ENCODE peak calls at places on chromosomes 1 and 21, in five cellular contexts. O is H1, X is A549, T is K562, Z is HepG2. B is an unnamed sample.

GRCh38 chr1:30695481-30695880 is 27.9 kb downstream of the MATN1 start:
- DNase-seq in O (no peak), X (no peak), T (no peak), Z (no peak), B (no peak)

GRCh38 chr1:39385067-39385988 is 106.1 kb upstream of the BMP8A start:
- DNase-seq in O (no peak), X (no peak), T (peak; percentile 45), Z (no peak), B (no peak)

GRCh38 chr1:233412812-233413211 is 85.3 kb downstream of the MAP3K21 start:
- DNase-seq in O (no peak), X (no peak), T (no peak), Z (no peak), B (no peak)

GRCh38 chr1:90176530-90176929 is 181.6 kb downstream of the ZNF326 start:
- DNase-seq in O (no peak), X (no peak), T (no peak), Z (no peak), B (no peak)

GRCh38 chr21:29190920-29191319 is 60.5 kb downstream of the MAP3K7CL start:
- DNase-seq in O (no peak), X (no peak), T (no peak), Z (peak; percentile 29), B (no peak)

GRCh38 chr1:234955107-234955731 is 173.4 kb downstream of the TOMM20 start:
- DNase-seq in O (no peak), X (no peak), T (no peak), Z (no peak), B (no peak)

GRCh38 chr1:229244091-229244490 is 26.8 kb upstream of the RAB4A start:
- DNase-seq in O (no peak), X (no peak), T (no peak), Z (no peak), B (no peak)

GRCh38 chr1:39692152-39693064 is 1.2 kb upstream of the HPCAL4 start:
- DNase-seq in O (peak; percentile 82), X (no peak), T (peak; percentile 34), Z (no peak), B (no peak)

GRCh38 chr1:107550358-107550757 is 409.5 kb downstream of the NTNG1 start:
- DNase-seq in O (no peak), X (no peak), T (no peak), Z (no peak), B (no peak)

GRCh38 chr1:190205713-190206112 is 272.0 kb downstream of the BRINP3 start:
- DNase-seq in O (no peak), X (no peak), T (no peak), Z (no peak), B (no peak)

GRCh38 chr1:224540535-224540934 is 75.6 kb upstream of the CNIH3 start:
- DNase-seq in O (no peak), X (no peak), T (no peak), Z (no peak), B (no peak)

GRCh38 chr1:199009447-199009846 is 370.6 kb downstream of the PTPRC start:
- DNase-seq in O (no peak), X (no peak), T (no peak), Z (no peak), B (peak; percentile 48)

GRCh38 chr1:55943721-55944435 is 635.5 kb downstream of the PLPP3 start:
- DNase-seq in O (no peak), X (no peak), T (no peak), Z (no peak), B (no peak)

GRCh38 chr1:62589321-62589720 is 8.0 kb upstream of the ANGPTL3 start:
- DNase-seq in O (no peak), X (no peak), T (no peak), Z (no peak), B (no peak)

GRCh38 chr1:26887125-26887524 is 3.0 kb downstream of the GPN2 start:
- DNase-seq in O (no peak), X (peak; percentile 35), T (no peak), Z (no peak), B (no peak)

GRCh38 chr1:73930293-73930692 is 267.7 kb downstream of the LRRIQ3 start:
- DNase-seq in O (no peak), X (no peak), T (no peak), Z (no peak), B (no peak)

GRCh38 chr1:53410100-53410541 is 49.1 kb upstream of the DMRTB1 start:
- DNase-seq in O (no peak), X (no peak), T (no peak), Z (no peak), B (peak; percentile 36)

GRCh38 chr1:112509005-112509659 is 367 bp downstream of the WNT2B start:
- DNase-seq in O (peak; percentile 86), X (no peak), T (no peak), Z (no peak), B (no peak)

GRCh38 chr1:1020000-1020404 is at the start of gene AGRN:
- DNase-seq in O (no peak), X (no peak), T (no peak), Z (no peak), B (no peak)

GRCh38 chr1:38127432-38127831 is 80.8 kb upstream of the POU3F1 start:
- DNase-seq in O (no peak), X (no peak), T (no peak), Z (no peak), B (no peak)

GRCh38 chr1:40783001-40783905 is at the start of gene KCNQ4:
- DNase-seq in O (peak; percentile 71), X (no peak), T (peak; percentile 90), Z (no peak), B (no peak)

GRCh38 chr1:209355415-209355814 is 228.1 kb upstream of the CAMK1G start:
- DNase-seq in O (no peak), X (no peak), T (no peak), Z (no peak), B (no peak)

GRCh38 chr1:46370214-46370633 is 23.9 kb upstream of the FAAH start:
- DNase-seq in O (no peak), X (no peak), T (peak; percentile 72), Z (no peak), B (peak; percentile 37)

GRCh38 chr21:43866233-43866632 is 1.2 kb downstream of the AGPAT3 start:
- DNase-seq in O (no peak), X (no peak), T (peak; percentile 43), Z (no peak), B (no peak)

GRCh38 chr1:63593303-63593886 is at the start of gene PGM1:
- DNase-seq in O (peak; percentile 84), X (peak; percentile 31), T (no peak), Z (peak; percentile 49), B (peak; percentile 27)

GRCh38 chr1:205598841-205599666 is 32.8 kb downstream of the ELK4 start:
- DNase-seq in O (no peak), X (no peak), T (no peak), Z (no peak), B (no peak)

GRCh38 chr1:145782166-145783099 is 41.5 kb downstream of the RNF115 start:
- DNase-seq in O (no peak), X (peak; percentile 35), T (no peak), Z (peak; percentile 69), B (no peak)

GRCh38 chr1:145845144-145845513 is 301 bp upstream of the NUDT17 start:
- DNase-seq in O (no peak), X (no peak), T (no peak), Z (no peak), B (peak; percentile 79)

GRCh38 chr1:115074839-115075534 is 14.3 kb downstream of the TSPAN2 start:
- DNase-seq in O (no peak), X (no peak), T (no peak), Z (no peak), B (no peak)

DNA sequence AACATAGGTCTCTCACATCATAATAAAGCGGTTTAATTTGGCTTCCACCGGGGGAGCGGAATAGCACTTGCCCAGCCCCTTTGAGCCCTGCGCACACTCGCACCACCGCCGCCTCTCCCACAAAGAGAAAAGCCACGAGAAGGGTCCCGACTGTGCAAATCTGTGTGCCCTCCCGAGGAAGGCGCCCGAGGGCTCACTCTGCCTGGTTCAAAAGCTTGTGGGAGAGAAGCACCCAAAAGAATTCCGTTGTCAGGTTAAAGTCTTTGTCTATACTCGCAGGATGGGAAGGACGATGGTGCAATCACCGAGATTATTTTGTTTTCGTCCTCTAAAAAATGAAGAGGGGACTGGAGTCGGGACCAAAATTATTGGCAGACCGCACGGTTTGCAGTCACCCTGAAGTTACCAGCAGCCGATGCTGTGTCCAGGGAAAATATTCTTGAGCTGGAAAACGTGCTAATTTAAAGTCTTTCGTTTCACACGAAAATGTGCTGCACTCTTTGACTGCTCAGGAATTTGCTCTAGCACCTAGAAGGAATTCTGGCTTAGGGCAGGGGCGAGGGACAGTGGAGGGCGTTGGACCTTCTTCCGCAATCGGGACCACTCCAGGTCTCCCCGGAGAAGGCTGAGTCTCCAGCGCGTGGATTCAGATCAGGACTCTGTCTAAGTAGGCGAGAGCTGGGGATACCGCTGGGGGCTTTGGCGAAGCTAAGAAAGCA is 6.6 kb upstream of the SIM2 start:
- DNase-seq in O (peak; percentile 60), X (no peak), T (no peak), Z (no peak), B (no peak)
- TF ChIP-seq HDAC2 in O (no peak), X (no peak), T (no peak), Z (no peak), B (no peak)

GRCh38 chr1:9101510-9102146 is 27.3 kb downstream of the GPR157 start:
- DNase-seq in O (peak; percentile 68), X (peak; percentile 58), T (peak; percentile 37), Z (peak; percentile 55), B (no peak)

GRCh38 chr1:9097947-9098705 is 28.7 kb upstream of the SLC2A5 start:
- DNase-seq in O (no peak), X (no peak), T (no peak), Z (no peak), B (no peak)

GRCh38 chr1:9099555-9099954 is 29.3 kb downstream of the GPR157 start:
- DNase-seq in O (no peak), X (no peak), T (peak; percentile 25), Z (peak; percentile 37), B (no peak)

GRCh38 chr1:9095818-9096217 is 26.4 kb upstream of the SLC2A5 start:
- DNase-seq in O (no peak), X (no peak), T (no peak), Z (no peak), B (no peak)

GRCh38 chr1:9100471-9101043 is 28.3 kb downstream of the GPR157 start:
- DNase-seq in O (no peak), X (no peak), T (no peak), Z (peak; percentile 82), B (no peak)
- TF ChIP-seq HDAC2 in O (no peak), X (no peak), T (no peak), Z (peak; percentile 71), B (no peak)

DNA sequence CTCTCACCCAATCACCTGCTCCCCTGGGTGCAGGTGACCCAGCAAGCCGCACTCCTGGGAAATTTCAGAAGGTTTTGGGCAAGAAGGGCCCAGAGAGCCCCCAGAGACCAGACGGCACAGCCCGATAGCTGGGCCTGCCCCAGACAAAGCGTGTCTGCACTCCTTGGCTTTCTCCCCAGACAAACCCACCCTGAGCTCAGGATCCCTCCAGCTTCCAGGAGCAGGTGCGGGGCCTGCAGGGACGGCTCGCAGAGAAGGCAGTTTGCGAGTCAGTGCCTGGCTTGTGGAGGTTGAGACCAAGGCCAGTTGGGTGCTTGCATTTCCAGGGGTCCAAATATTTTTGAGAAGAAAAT is 6.7 kb downstream of the PDE9A start:
- DNase-seq in O (no peak), X (no peak), T (no peak), Z (no peak), B (no peak)
- TF ChIP-seq HDAC2 in O (no peak), X (no peak), T (no peak), Z (no peak), B (no peak)

DNA sequence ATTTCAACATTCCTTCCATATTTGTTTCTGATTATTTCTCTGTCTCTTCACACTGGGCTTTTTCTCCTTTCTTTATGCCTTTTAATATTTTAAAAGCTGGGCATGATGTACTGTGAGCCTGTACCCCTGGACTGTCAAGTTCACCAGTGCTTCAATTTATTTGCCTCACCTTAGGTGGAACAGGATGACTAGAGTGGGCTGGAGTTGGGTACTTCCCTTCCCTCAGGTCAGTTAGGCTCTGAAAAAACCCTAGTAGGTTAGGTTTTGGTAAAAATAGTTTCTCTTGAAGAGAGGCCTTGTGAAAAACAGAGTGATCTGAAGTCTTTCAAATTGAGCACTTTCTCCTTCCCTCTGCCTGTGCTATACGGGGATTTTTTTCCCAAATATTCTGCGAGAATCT is 163.0 kb upstream of the LYPLAL1 start:
- DNase-seq in O (no peak), X (no peak), T (no peak), Z (no peak), B (no peak)
- TF ChIP-seq HDAC2 in O (no peak), X (no peak), T (no peak), Z (no peak), B (no peak)